ENCODE peak calls at places on chromosomes 13 and 19, in nine cellular contexts. I is effector memory CD8-positive, alpha-beta T cell; R is left ventricle myocardium superior; T is lung microvascular endothelial cell; J is NCI-H460; O is EH; C is hippocampal formation; H is T-cell; A is head of caudate nucleus. W is an unnamed sample.

GRCh38 chr13:28953714-28954113 is 133.6 kb downstream of the MTUS2 start:
- DNase-seq in I (no peak), R (no peak), T (no peak), J (no peak), O (no peak), C (no peak), H (no peak), A (no peak), W (no peak)

GRCh38 chr19:3132971-3133792 is 2.7 kb upstream of the GNA15 start:
- DNase-seq in I (peak), R (peak), T (no peak), J (no peak), O (peak), C (peak), H (no peak), A (no peak), W (no peak)

GRCh38 chr19:23785982-23786381 is 27.3 kb upstream of the ZNF681 start:
- DNase-seq in I (no peak), R (no peak), T (no peak), J (no peak), O (no peak), C (no peak), H (no peak), A (no peak), W (no peak)

GRCh38 chr13:104823709-104824108 is 1711.8 kb downstream of the EFNB2 start:
- DNase-seq in I (no peak), R (no peak), T (no peak), J (no peak), O (no peak), C (no peak), H (no peak), A (no peak), W (no peak)

GRCh38 chr19:45791744-45792481 is 732 bp downstream of the DMWD start:
- DNase-seq in I (no peak), R (no peak), T (peak), J (no peak), O (no peak), C (no peak), H (no peak), A (no peak), W (no peak)

GRCh38 chr13:32791545-32792172 is 205.4 kb downstream of the PDS5B start:
- DNase-seq in I (no peak), R (no peak), T (no peak), J (no peak), O (peak), C (no peak), H (no peak), A (no peak), W (no peak)

GRCh38 chr19:34475026-34475974 is 6.3 kb upstream of the WTIP start:
- DNase-seq in I (no peak), R (no peak), T (peak), J (no peak), O (peak), C (no peak), H (no peak), A (no peak), W (no peak)

GRCh38 chr13:35675651-35676050 is 199.2 kb upstream of the MAB21L1 start:
- DNase-seq in I (no peak), R (no peak), T (no peak), J (no peak), O (no peak), C (no peak), H (no peak), A (no peak), W (no peak)

GRCh38 chr13:99496322-99497142 is 4.7 kb upstream of the TM9SF2 start:
- DNase-seq in I (peak), R (peak), T (peak), J (peak), O (peak), C (peak), H (no peak), A (peak), W (peak)

GRCh38 chr19:38429055-38429810 is 3.2 kb upstream of the RASGRP4 start:
- DNase-seq in I (no peak), R (no peak), T (no peak), J (no peak), O (peak), C (no peak), H (no peak), A (no peak), W (no peak)

GRCh38 chr19:46426035-46426505 is 2.7 kb downstream of the PNMA8C start:
- DNase-seq in I (no peak), R (no peak), T (no peak), J (no peak), O (peak), C (no peak), H (no peak), A (no peak), W (no peak)

GRCh38 chr19:2462635-2463421 is 6.1 kb upstream of the LMNB2 start:
- DNase-seq in I (no peak), R (peak), T (peak), J (peak), O (peak), C (peak), H (no peak), A (peak), W (peak)

GRCh38 chr13:27023385-27023784 is 148.2 kb downstream of the USP12 start:
- DNase-seq in I (no peak), R (no peak), T (no peak), J (no peak), O (no peak), C (no peak), H (no peak), A (no peak), W (no peak)

GRCh38 chr19:7670150-7670784 is 1.4 kb downstream of the RETN start:
- DNase-seq in I (no peak), R (no peak), T (no peak), J (no peak), O (no peak), C (no peak), H (no peak), A (peak), W (no peak)

GRCh38 chr13:33610471-33611015 is 207.4 kb upstream of the RFC3 start:
- DNase-seq in I (peak), R (peak), T (peak), J (peak), O (no peak), C (peak), H (peak), A (peak), W (peak)

GRCh38 chr13:87123987-87124784 is 547.0 kb upstream of the SLITRK5 start:
- DNase-seq in I (no peak), R (no peak), T (peak), J (peak), O (peak), C (no peak), H (no peak), A (no peak), W (no peak)

GRCh38 chr13:78977311-78977710 is 318.4 kb upstream of the OBI1 start:
- DNase-seq in I (no peak), R (no peak), T (no peak), J (no peak), O (no peak), C (no peak), H (no peak), A (no peak), W (no peak)

GRCh38 chr19:49421878-49422202 is 1.4 kb downstream of the PTH2 start:
- DNase-seq in I (no peak), R (no peak), T (no peak), J (no peak), O (no peak), C (no peak), H (no peak), A (no peak), W (no peak)

GRCh38 chr19:36668646-36669045 is 2.0 kb upstream of the ZNF461 start:
- DNase-seq in I (no peak), R (no peak), T (no peak), J (no peak), O (no peak), C (no peak), H (no peak), A (no peak), W (no peak)

W was measured in heart left ventricle.